ENCODE peak calls at places on chromosomes 7 and 10, in seven cellular contexts. A is activated CD4-positive, alpha-beta T cell treated with anti-CD3 and anti-CD28 coated beads for 48 hours; T is NCI-H1105; M is HT1080; L is SK-MEL-5; H is T-cell; X is activated gamma-delta T cell. I is an unnamed sample.
A peak's percentile ranks its signal among the peaks of the same experiment; 100 is the strongest.

GRCh38 chr7:152887191-152887590 is 127.6 kb downstream of the ACTR3B start:
- DNase-seq in A (no peak), T (no peak), M (no peak), L (no peak), H (no peak), X (no peak), I (no peak)

GRCh38 chr10:13219685-13220670 is 14.2 kb downstream of the UCMA start:
- DNase-seq in A (no peak), T (no peak), M (peak; percentile 49), L (peak; percentile 79), H (no peak), X (no peak), I (no peak)

GRCh38 chr10:25952857-25953256 is 18.8 kb downstream of the MYO3A start:
- DNase-seq in A (no peak), T (no peak), M (no peak), L (no peak), H (no peak), X (no peak), I (no peak)

GRCh38 chr10:4263281-4263921 is 478.4 kb upstream of the KLF6 start:
- DNase-seq in A (no peak), T (no peak), M (no peak), L (no peak), H (no peak), X (no peak), I (no peak)

GRCh38 chr7:142569851-142570250 is 179.4 kb upstream of the PRSS1 start:
- DNase-seq in A (no peak), T (no peak), M (no peak), L (no peak), H (no peak), X (no peak), I (no peak)

GRCh38 chr10:108673756-108674155 is 1249.6 kb downstream of the XPNPEP1 start:
- DNase-seq in A (no peak), T (no peak), M (no peak), L (no peak), H (no peak), X (no peak), I (no peak)

GRCh38 chr7:33261585-33261984 is 132.2 kb downstream of the BBS9 start:
- DNase-seq in A (no peak), T (no peak), M (peak; percentile 25), L (no peak), H (no peak), X (no peak), I (no peak)

GRCh38 chr7:91520645-91521044 is 256.4 kb downstream of the FZD1 start:
- DNase-seq in A (no peak), T (no peak), M (no peak), L (no peak), H (no peak), X (no peak), I (no peak)

GRCh38 chr7:25558605-25559004 is 330.3 kb upstream of the NPVF start:
- DNase-seq in A (no peak), T (no peak), M (no peak), L (no peak), H (no peak), X (no peak), I (no peak)

GRCh38 chr10:29757551-29758297 is 123.0 kb upstream of the SVIL start:
- DNase-seq in A (peak; percentile 4), T (no peak), M (peak; percentile 94), L (peak; percentile 79), H (no peak), X (no peak), I (no peak)

GRCh38 chr10:44982114-44982460 is 3.5 kb upstream of the DEPP1 start:
- DNase-seq in A (no peak), T (no peak), M (peak; percentile 84), L (no peak), H (no peak), X (no peak), I (no peak)

GRCh38 chr10:68955414-68955785 is 570 bp upstream of the DDX21 start:
- DNase-seq in A (peak; percentile 59), T (no peak), M (no peak), L (no peak), H (no peak), X (no peak), I (no peak)

GRCh38 chr10:114995468-114995867 is 57.5 kb downstream of the TRUB1 start:
- DNase-seq in A (no peak), T (no peak), M (peak; percentile 13), L (peak; percentile 54), H (no peak), X (no peak), I (no peak)

GRCh38 chr10:79446451-79447020 is 1.1 kb upstream of the ZCCHC24 start:
- DNase-seq in A (no peak), T (no peak), M (no peak), L (no peak), H (peak; percentile 8), X (peak; percentile 24), I (no peak)

GRCh38 chr7:102009628-102010027 is 192.2 kb downstream of the CUX1 start:
- DNase-seq in A (no peak), T (no peak), M (no peak), L (no peak), H (no peak), X (no peak), I (no peak)

GRCh38 chr7:134948736-134949135 is 37.6 kb upstream of the AGBL3 start:
- DNase-seq in A (no peak), T (no peak), M (no peak), L (no peak), H (no peak), X (no peak), I (no peak)

GRCh38 chr10:4227581-4227980 is 442.6 kb upstream of the KLF6 start:
- DNase-seq in A (no peak), T (no peak), M (no peak), L (no peak), H (no peak), X (no peak), I (no peak)

GRCh38 chr7:85908051-85908450 is 721.2 kb upstream of the SEMA3D start:
- DNase-seq in A (no peak), T (no peak), M (no peak), L (no peak), H (no peak), X (no peak), I (no peak)

GRCh38 chr10:11616021-11616420 is 4.6 kb upstream of the USP6NL start:
- DNase-seq in A (no peak), T (no peak), M (no peak), L (no peak), H (no peak), X (no peak), I (no peak)

GRCh38 chr7:13421779-13422178 is 567.7 kb downstream of the ETV1 start:
- DNase-seq in A (no peak), T (no peak), M (no peak), L (no peak), H (no peak), X (no peak), I (no peak)

GRCh38 chr10:43208147-43209063 is 58.5 kb downstream of the RASGEF1A start:
- DNase-seq in A (peak; percentile 1), T (no peak), M (no peak), L (no peak), H (no peak), X (no peak), I (peak; percentile 71)

GRCh38 chr10:97598407-97599271 is 9.1 kb downstream of the C10orf62 start:
- DNase-seq in A (no peak), T (no peak), M (no peak), L (no peak), H (no peak), X (no peak), I (no peak)

GRCh38 chr10:63627881-63628296 is 106.7 kb downstream of the REEP3 start:
- DNase-seq in A (no peak), T (no peak), M (no peak), L (no peak), H (no peak), X (no peak), I (no peak)

GRCh38 chr10:71285180-71285545 is 33.9 kb upstream of the SLC29A3 start:
- DNase-seq in A (peak; percentile 49), T (no peak), M (peak; percentile 30), L (peak; percentile 56), H (peak; percentile 15), X (no peak), I (no peak)

GRCh38 chr7:35512716-35513115 is 182.2 kb downstream of the HERPUD2 start:
- DNase-seq in A (no peak), T (no peak), M (no peak), L (no peak), H (no peak), X (no peak), I (no peak)

GRCh38 chr10:18140149-18140956 is at the start of gene CACNB2:
- DNase-seq in A (peak; percentile 7), T (peak; percentile 23), M (no peak), L (no peak), H (no peak), X (peak; percentile 9), I (no peak)

GRCh38 chr7:100893910-100894763 is 1.6 kb downstream of the ACHE start:
- DNase-seq in A (no peak), T (no peak), M (no peak), L (no peak), H (no peak), X (no peak), I (no peak)

GRCh38 chr10:17257466-17258321 is 29.7 kb downstream of the VIM start:
- DNase-seq in A (peak; percentile 59), T (peak; percentile 29), M (peak; percentile 71), L (peak; percentile 79), H (peak; percentile 22), X (no peak), I (no peak)

GRCh38 chr10:125158528-125159485 is 1.6 kb downstream of the CTBP2 start:
- DNase-seq in A (no peak), T (no peak), M (peak; percentile 47), L (peak; percentile 21), H (no peak), X (peak; percentile 18), I (no peak)

I was measured in chondrocyte.